ENCODE peak calls at places on chromosomes 7 and 10, in ten cellular contexts. One of them, this sample, is unnamed.

GRCh38 chr7:108402865-108403264 is 53.4 kb downstream of the NRCAM start:
- ATAC-seq in left cardiac atrium: peak
- ATAC-seq in activated T-cell treated with anti-CD3 and anti-CD28 coated beads, Interleukin-2, amount 50 U/mL, for 72 hours: peak
- ATAC-seq in natural killer cell: no peak
- ATAC-seq in stimulated activated naive CD8-positive, alpha-beta T cell treated with anti-CD3 and anti-CD28 coated beads, Interleukin-15, Interleukin-2, amounts not matched to agents 100 U/mL and 50 U/mL, for 24 hours: peak
- ATAC-seq in heart left ventricle: no peak
- ATAC-seq in Right ventricle myocardium inferior: no peak
- ATAC-seq in stimulated activated effector memory CD8-positive, alpha-beta T cell treated with anti-CD3 and anti-CD28 coated beads, Interleukin-12 subunit alpha, Interleukin-12 subunit beta, amount 100 ng/mL, for 72 hours: peak
- ATAC-seq in activated CD8-positive, alpha-beta memory T cell treated with anti-CD3 and anti-CD28 coated beads, Interleukin-2, amount 10 ng/mL, durations not matched to agents 7 days and 5 days: no peak
- ATAC-seq in left lung: no peak
- ATAC-seq in this sample: peak

GRCh38 chr10:101616415-101617101 is 28.4 kb downstream of the DPCD start:
- ATAC-seq in left cardiac atrium: peak
- ATAC-seq in activated T-cell treated with anti-CD3 and anti-CD28 coated beads, Interleukin-2, amount 50 U/mL, for 72 hours: no peak
- ATAC-seq in natural killer cell: no peak
- ATAC-seq in stimulated activated naive CD8-positive, alpha-beta T cell treated with anti-CD3 and anti-CD28 coated beads, Interleukin-15, Interleukin-2, amounts not matched to agents 100 U/mL and 50 U/mL, for 24 hours: no peak
- ATAC-seq in heart left ventricle: peak
- ATAC-seq in Right ventricle myocardium inferior: peak
- ATAC-seq in stimulated activated effector memory CD8-positive, alpha-beta T cell treated with anti-CD3 and anti-CD28 coated beads, Interleukin-12 subunit alpha, Interleukin-12 subunit beta, amount 100 ng/mL, for 72 hours: no peak
- ATAC-seq in activated CD8-positive, alpha-beta memory T cell treated with anti-CD3 and anti-CD28 coated beads, Interleukin-2, amount 10 ng/mL, durations not matched to agents 7 days and 5 days: no peak
- ATAC-seq in left lung: no peak
- ATAC-seq in this sample: no peak

GRCh38 chr7:6462094-6462493 is 14.3 kb upstream of the DAGLB start:
- ATAC-seq in left cardiac atrium: no peak
- ATAC-seq in activated T-cell treated with anti-CD3 and anti-CD28 coated beads, Interleukin-2, amount 50 U/mL, for 72 hours: no peak
- ATAC-seq in natural killer cell: no peak
- ATAC-seq in stimulated activated naive CD8-positive, alpha-beta T cell treated with anti-CD3 and anti-CD28 coated beads, Interleukin-15, Interleukin-2, amounts not matched to agents 100 U/mL and 50 U/mL, for 24 hours: no peak
- ATAC-seq in heart left ventricle: no peak
- ATAC-seq in Right ventricle myocardium inferior: no peak
- ATAC-seq in stimulated activated effector memory CD8-positive, alpha-beta T cell treated with anti-CD3 and anti-CD28 coated beads, Interleukin-12 subunit alpha, Interleukin-12 subunit beta, amount 100 ng/mL, for 72 hours: no peak
- ATAC-seq in activated CD8-positive, alpha-beta memory T cell treated with anti-CD3 and anti-CD28 coated beads, Interleukin-2, amount 10 ng/mL, durations not matched to agents 7 days and 5 days: no peak
- ATAC-seq in left lung: no peak
- ATAC-seq in this sample: no peak

GRCh38 chr7:96016735-96017134 is 244.4 kb downstream of the DYNC1I1 start:
- ATAC-seq in left cardiac atrium: no peak
- ATAC-seq in activated T-cell treated with anti-CD3 and anti-CD28 coated beads, Interleukin-2, amount 50 U/mL, for 72 hours: no peak
- ATAC-seq in natural killer cell: no peak
- ATAC-seq in stimulated activated naive CD8-positive, alpha-beta T cell treated with anti-CD3 and anti-CD28 coated beads, Interleukin-15, Interleukin-2, amounts not matched to agents 100 U/mL and 50 U/mL, for 24 hours: no peak
- ATAC-seq in heart left ventricle: no peak
- ATAC-seq in Right ventricle myocardium inferior: no peak
- ATAC-seq in stimulated activated effector memory CD8-positive, alpha-beta T cell treated with anti-CD3 and anti-CD28 coated beads, Interleukin-12 subunit alpha, Interleukin-12 subunit beta, amount 100 ng/mL, for 72 hours: no peak
- ATAC-seq in activated CD8-positive, alpha-beta memory T cell treated with anti-CD3 and anti-CD28 coated beads, Interleukin-2, amount 10 ng/mL, durations not matched to agents 7 days and 5 days: no peak
- ATAC-seq in left lung: no peak
- ATAC-seq in this sample: no peak

GRCh38 chr7:21946228-21946709 is 570 bp upstream of the CDCA7L start:
- ATAC-seq in left cardiac atrium: no peak
- ATAC-seq in activated T-cell treated with anti-CD3 and anti-CD28 coated beads, Interleukin-2, amount 50 U/mL, for 72 hours: no peak
- ATAC-seq in natural killer cell: no peak
- ATAC-seq in stimulated activated naive CD8-positive, alpha-beta T cell treated with anti-CD3 and anti-CD28 coated beads, Interleukin-15, Interleukin-2, amounts not matched to agents 100 U/mL and 50 U/mL, for 24 hours: no peak
- ATAC-seq in heart left ventricle: no peak
- ATAC-seq in Right ventricle myocardium inferior: no peak
- ATAC-seq in stimulated activated effector memory CD8-positive, alpha-beta T cell treated with anti-CD3 and anti-CD28 coated beads, Interleukin-12 subunit alpha, Interleukin-12 subunit beta, amount 100 ng/mL, for 72 hours: no peak
- ATAC-seq in activated CD8-positive, alpha-beta memory T cell treated with anti-CD3 and anti-CD28 coated beads, Interleukin-2, amount 10 ng/mL, durations not matched to agents 7 days and 5 days: no peak
- ATAC-seq in left lung: no peak
- ATAC-seq in this sample: no peak

GRCh38 chr10:99709480-99710229 is 22.3 kb downstream of the COX15 start:
- ATAC-seq in left cardiac atrium: no peak
- ATAC-seq in activated T-cell treated with anti-CD3 and anti-CD28 coated beads, Interleukin-2, amount 50 U/mL, for 72 hours: peak
- ATAC-seq in natural killer cell: no peak
- ATAC-seq in stimulated activated naive CD8-positive, alpha-beta T cell treated with anti-CD3 and anti-CD28 coated beads, Interleukin-15, Interleukin-2, amounts not matched to agents 100 U/mL and 50 U/mL, for 24 hours: peak
- ATAC-seq in heart left ventricle: no peak
- ATAC-seq in Right ventricle myocardium inferior: no peak
- ATAC-seq in stimulated activated effector memory CD8-positive, alpha-beta T cell treated with anti-CD3 and anti-CD28 coated beads, Interleukin-12 subunit alpha, Interleukin-12 subunit beta, amount 100 ng/mL, for 72 hours: peak
- ATAC-seq in activated CD8-positive, alpha-beta memory T cell treated with anti-CD3 and anti-CD28 coated beads, Interleukin-2, amount 10 ng/mL, durations not matched to agents 7 days and 5 days: peak
- ATAC-seq in left lung: peak
- ATAC-seq in this sample: no peak

GRCh38 chr7:47596502-47597202 is 14.7 kb upstream of the TNS3 start:
- ATAC-seq in left cardiac atrium: no peak
- ATAC-seq in activated T-cell treated with anti-CD3 and anti-CD28 coated beads, Interleukin-2, amount 50 U/mL, for 72 hours: no peak
- ATAC-seq in natural killer cell: no peak
- ATAC-seq in stimulated activated naive CD8-positive, alpha-beta T cell treated with anti-CD3 and anti-CD28 coated beads, Interleukin-15, Interleukin-2, amounts not matched to agents 100 U/mL and 50 U/mL, for 24 hours: no peak
- ATAC-seq in heart left ventricle: peak
- ATAC-seq in Right ventricle myocardium inferior: peak
- ATAC-seq in stimulated activated effector memory CD8-positive, alpha-beta T cell treated with anti-CD3 and anti-CD28 coated beads, Interleukin-12 subunit alpha, Interleukin-12 subunit beta, amount 100 ng/mL, for 72 hours: no peak
- ATAC-seq in activated CD8-positive, alpha-beta memory T cell treated with anti-CD3 and anti-CD28 coated beads, Interleukin-2, amount 10 ng/mL, durations not matched to agents 7 days and 5 days: no peak
- ATAC-seq in left lung: no peak
- ATAC-seq in this sample: no peak

GRCh38 chr7:16091951-16092350 is 329.4 kb downstream of the CRPPA start:
- ATAC-seq in left cardiac atrium: peak
- ATAC-seq in activated T-cell treated with anti-CD3 and anti-CD28 coated beads, Interleukin-2, amount 50 U/mL, for 72 hours: no peak
- ATAC-seq in natural killer cell: no peak
- ATAC-seq in stimulated activated naive CD8-positive, alpha-beta T cell treated with anti-CD3 and anti-CD28 coated beads, Interleukin-15, Interleukin-2, amounts not matched to agents 100 U/mL and 50 U/mL, for 24 hours: no peak
- ATAC-seq in heart left ventricle: no peak
- ATAC-seq in Right ventricle myocardium inferior: peak
- ATAC-seq in stimulated activated effector memory CD8-positive, alpha-beta T cell treated with anti-CD3 and anti-CD28 coated beads, Interleukin-12 subunit alpha, Interleukin-12 subunit beta, amount 100 ng/mL, for 72 hours: no peak
- ATAC-seq in activated CD8-positive, alpha-beta memory T cell treated with anti-CD3 and anti-CD28 coated beads, Interleukin-2, amount 10 ng/mL, durations not matched to agents 7 days and 5 days: no peak
- ATAC-seq in left lung: peak
- ATAC-seq in this sample: no peak

GRCh38 chr10:7383442-7383841 is 27.4 kb downstream of the SFMBT2 start:
- ATAC-seq in left cardiac atrium: no peak
- ATAC-seq in activated T-cell treated with anti-CD3 and anti-CD28 coated beads, Interleukin-2, amount 50 U/mL, for 72 hours: peak
- ATAC-seq in natural killer cell: no peak
- ATAC-seq in stimulated activated naive CD8-positive, alpha-beta T cell treated with anti-CD3 and anti-CD28 coated beads, Interleukin-15, Interleukin-2, amounts not matched to agents 100 U/mL and 50 U/mL, for 24 hours: no peak
- ATAC-seq in heart left ventricle: no peak
- ATAC-seq in Right ventricle myocardium inferior: no peak
- ATAC-seq in stimulated activated effector memory CD8-positive, alpha-beta T cell treated with anti-CD3 and anti-CD28 coated beads, Interleukin-12 subunit alpha, Interleukin-12 subunit beta, amount 100 ng/mL, for 72 hours: peak
- ATAC-seq in activated CD8-positive, alpha-beta memory T cell treated with anti-CD3 and anti-CD28 coated beads, Interleukin-2, amount 10 ng/mL, durations not matched to agents 7 days and 5 days: no peak
- ATAC-seq in left lung: no peak
- ATAC-seq in this sample: no peak

GRCh38 chr10:87578799-87579401 is 74.2 kb downstream of the MINPP1 start:
- ATAC-seq in left cardiac atrium: peak
- ATAC-seq in activated T-cell treated with anti-CD3 and anti-CD28 coated beads, Interleukin-2, amount 50 U/mL, for 72 hours: no peak
- ATAC-seq in natural killer cell: no peak
- ATAC-seq in stimulated activated naive CD8-positive, alpha-beta T cell treated with anti-CD3 and anti-CD28 coated beads, Interleukin-15, Interleukin-2, amounts not matched to agents 100 U/mL and 50 U/mL, for 24 hours: no peak
- ATAC-seq in heart left ventricle: no peak
- ATAC-seq in Right ventricle myocardium inferior: no peak
- ATAC-seq in stimulated activated effector memory CD8-positive, alpha-beta T cell treated with anti-CD3 and anti-CD28 coated beads, Interleukin-12 subunit alpha, Interleukin-12 subunit beta, amount 100 ng/mL, for 72 hours: no peak
- ATAC-seq in activated CD8-positive, alpha-beta memory T cell treated with anti-CD3 and anti-CD28 coated beads, Interleukin-2, amount 10 ng/mL, durations not matched to agents 7 days and 5 days: no peak
- ATAC-seq in left lung: peak
- ATAC-seq in this sample: peak

GRCh38 chr7:87565877-87566276 is 34.8 kb downstream of the ABCB1 start:
- ATAC-seq in left cardiac atrium: no peak
- ATAC-seq in activated T-cell treated with anti-CD3 and anti-CD28 coated beads, Interleukin-2, amount 50 U/mL, for 72 hours: no peak
- ATAC-seq in natural killer cell: no peak
- ATAC-seq in stimulated activated naive CD8-positive, alpha-beta T cell treated with anti-CD3 and anti-CD28 coated beads, Interleukin-15, Interleukin-2, amounts not matched to agents 100 U/mL and 50 U/mL, for 24 hours: no peak
- ATAC-seq in heart left ventricle: no peak
- ATAC-seq in Right ventricle myocardium inferior: no peak
- ATAC-seq in stimulated activated effector memory CD8-positive, alpha-beta T cell treated with anti-CD3 and anti-CD28 coated beads, Interleukin-12 subunit alpha, Interleukin-12 subunit beta, amount 100 ng/mL, for 72 hours: no peak
- ATAC-seq in activated CD8-positive, alpha-beta memory T cell treated with anti-CD3 and anti-CD28 coated beads, Interleukin-2, amount 10 ng/mL, durations not matched to agents 7 days and 5 days: no peak
- ATAC-seq in left lung: no peak
- ATAC-seq in this sample: no peak

GRCh38 chr7:30524545-30524944 is 19.9 kb upstream of the GGCT start:
- ATAC-seq in left cardiac atrium: no peak
- ATAC-seq in activated T-cell treated with anti-CD3 and anti-CD28 coated beads, Interleukin-2, amount 50 U/mL, for 72 hours: no peak
- ATAC-seq in natural killer cell: no peak
- ATAC-seq in stimulated activated naive CD8-positive, alpha-beta T cell treated with anti-CD3 and anti-CD28 coated beads, Interleukin-15, Interleukin-2, amounts not matched to agents 100 U/mL and 50 U/mL, for 24 hours: no peak
- ATAC-seq in heart left ventricle: no peak
- ATAC-seq in Right ventricle myocardium inferior: no peak
- ATAC-seq in stimulated activated effector memory CD8-positive, alpha-beta T cell treated with anti-CD3 and anti-CD28 coated beads, Interleukin-12 subunit alpha, Interleukin-12 subunit beta, amount 100 ng/mL, for 72 hours: no peak
- ATAC-seq in activated CD8-positive, alpha-beta memory T cell treated with anti-CD3 and anti-CD28 coated beads, Interleukin-2, amount 10 ng/mL, durations not matched to agents 7 days and 5 days: no peak
- ATAC-seq in left lung: no peak
- ATAC-seq in this sample: no peak